ENCODE peak calls at places on chromosomes 13 and 19, in ten cellular contexts. H is CD8-positive, alpha-beta T cell; U is IMR-90; A is nephron progenitor cell; O is type B pancreatic cell; J is mammary epithelial cell; X is endothelial cell; E is AG09309; Z is epithelial cell of esophagus; I is lower lobe of right lung. T is an unnamed sample.

GRCh38 chr13:52903320-52903719 is 54.9 kb upstream of the PCDH8 start:
- DNase-seq in A (no peak), O (no peak), H (no peak), J (no peak), Z (no peak), E (no peak), I (no peak), X (no peak), U (no peak), T (no peak)

GRCh38 chr13:29698106-29698505 is 102.6 kb upstream of the SLC7A1 start:
- DNase-seq in E (no peak), A (no peak), J (peak), H (no peak), U (no peak), Z (peak), I (no peak), X (no peak), O (no peak), T (no peak)

GRCh38 chr19:55027472-55028337 is 10.4 kb downstream of the GP6 start:
- DNase-seq in X (no peak), Z (no peak), U (no peak), O (no peak), E (no peak), J (no peak), I (no peak), A (no peak), H (no peak), T (no peak)

GRCh38 chr13:87280139-87280538 is 391.0 kb upstream of the SLITRK5 start:
- DNase-seq in A (no peak), O (no peak), E (no peak), J (no peak), H (no peak), U (no peak), I (no peak), Z (peak), X (no peak), T (no peak)

GRCh38 chr19:2040647-2041435 is 10.2 kb downstream of the MKNK2 start:
- DNase-seq in E (no peak), U (no peak), Z (no peak), O (peak), X (no peak), I (no peak), A (no peak), H (no peak), J (no peak), T (no peak)

GRCh38 chr19:2475018-2475701 is 767 bp upstream of the GADD45B start:
- DNase-seq in O (no peak), H (peak), Z (peak), J (peak), X (no peak), I (peak), A (peak), U (peak), E (no peak), T (peak)

GRCh38 chr19:2150794-2151338 is 500 bp downstream of the AP3D1 start:
- DNase-seq in X (no peak), O (no peak), A (peak), U (no peak), I (peak), J (peak), H (peak), Z (no peak), E (no peak), T (no peak)

GRCh38 chr13:111429064-111429558 is 108.7 kb downstream of the TEX29 start:
- DNase-seq in O (no peak), H (peak), Z (peak), X (peak), A (peak), J (peak), I (no peak), U (peak), E (peak), T (peak)

GRCh38 chr13:45331981-45332830 is 8.8 kb downstream of the TPT1 start:
- DNase-seq in I (no peak), Z (peak), H (no peak), X (no peak), A (no peak), E (peak), U (peak), O (no peak), J (peak), T (no peak)

GRCh38 chr19:17118957-17119356 is 43.4 kb downstream of the MYO9B start:
- DNase-seq in H (no peak), E (no peak), X (no peak), J (no peak), A (no peak), O (no peak), I (no peak), Z (no peak), U (no peak), T (no peak)

GRCh38 chr19:45172173-45172572 is 5.9 kb downstream of the TRAPPC6A start:
- DNase-seq in E (no peak), I (no peak), J (no peak), A (no peak), H (peak), Z (no peak), U (no peak), O (no peak), X (no peak), T (no peak)

GRCh38 chr13:40190656-40191100 is 475.8 kb downstream of the FOXO1 start:
- DNase-seq in Z (peak), J (peak), I (no peak), U (peak), H (peak), A (no peak), X (no peak), E (peak), O (no peak), T (peak)

GRCh38 chr13:33204130-33204927 is 81.2 kb downstream of the STARD13 start:
- DNase-seq in Z (no peak), O (no peak), J (no peak), E (peak), U (peak), A (no peak), X (no peak), H (no peak), I (no peak), T (peak)

GRCh38 chr13:30698023-30698422 is 37.3 kb upstream of the ALOX5AP start:
- DNase-seq in E (no peak), Z (no peak), H (no peak), A (no peak), I (no peak), X (no peak), U (peak), J (peak), O (peak), T (no peak)

GRCh38 chr13:113138792-113139551 is 16.4 kb downstream of the F10 start:
- DNase-seq in O (peak), X (no peak), A (no peak), I (no peak), H (no peak), Z (no peak), E (no peak), J (no peak), U (no peak), T (no peak)

GRCh38 chr13:100527644-100528043 is 60.9 kb downstream of the GGACT start:
- DNase-seq in J (no peak), O (no peak), E (no peak), H (no peak), A (no peak), I (no peak), X (no peak), U (no peak), Z (no peak), T (no peak)

GRCh38 chr13:50592412-50593145 is 250.9 kb downstream of the DLEU7 start:
- DNase-seq in U (peak), A (no peak), H (no peak), J (peak), I (no peak), Z (peak), O (no peak), X (no peak), E (peak), T (no peak)

GRCh38 chr19:50514346-50515167 is 844 bp upstream of the ASPDH start:
- DNase-seq in E (no peak), U (no peak), I (peak), H (no peak), X (no peak), Z (no peak), J (no peak), A (no peak), O (no peak), T (peak)

GRCh38 chr13:96338030-96338429 is 248.1 kb downstream of the HS6ST3 start:
- DNase-seq in H (no peak), O (no peak), U (no peak), X (no peak), I (no peak), A (no peak), Z (no peak), E (no peak), J (no peak), T (no peak)

GRCh38 chr19:45117167-45117594 is 24.2 kb downstream of the PPP1R37 start:
- DNase-seq in I (peak), H (peak), X (no peak), E (no peak), U (peak), O (no peak), A (no peak), J (no peak), Z (no peak), T (peak)

GRCh38 chr13:113150545-113151365 is 7.7 kb upstream of the PROZ start:
- DNase-seq in U (no peak), Z (no peak), A (no peak), E (no peak), H (no peak), X (no peak), I (no peak), O (peak), J (no peak), T (no peak)

GRCh38 chr19:10271543-10272086 is 695 bp downstream of the ICAM1 start:
- DNase-seq in O (no peak), X (no peak), H (peak), Z (no peak), A (no peak), E (no peak), J (no peak), U (peak), I (no peak), T (no peak)

GRCh38 chr19:48461982-48462655 is 6.7 kb downstream of the KCNJ14 start:
- DNase-seq in H (no peak), I (no peak), A (no peak), J (no peak), U (no peak), E (no peak), X (no peak), O (no peak), Z (no peak), T (peak)

GRCh38 chr13:43132228-43132627 is 108.8 kb downstream of the DNAJC15 start:
- DNase-seq in I (no peak), E (no peak), J (peak), A (no peak), O (no peak), X (peak), U (peak), Z (peak), H (no peak), T (peak)
- TF ChIP-seq CTCF in I (peak), E (peak), J (peak), A (peak), O (peak), X (no peak), U (peak), Z (peak), H (no peak), T (peak)

GRCh38 chr13:93227906-93228801 is 1.5 kb downstream of the GPC6 start:
- DNase-seq in U (peak), I (peak), X (peak), E (peak), A (peak), H (no peak), J (peak), O (peak), Z (peak), T (peak)
- TF ChIP-seq CTCF in U (peak), I (no peak), X (peak), E (peak), A (peak), H (no peak), J (peak), O (peak), Z (peak), T (peak)

GRCh38 chr19:11594084-11594483 is 3.2 kb upstream of the ZNF627 start:
- DNase-seq in O (no peak), I (no peak), E (no peak), J (no peak), U (no peak), H (no peak), X (no peak), Z (no peak), A (no peak), T (no peak)

GRCh38 chr19:11587302-11587972 is 9.8 kb upstream of the ZNF627 start:
- DNase-seq in Z (peak), O (peak), X (peak), A (peak), I (peak), U (peak), E (no peak), J (peak), H (peak), T (peak)

DNA sequence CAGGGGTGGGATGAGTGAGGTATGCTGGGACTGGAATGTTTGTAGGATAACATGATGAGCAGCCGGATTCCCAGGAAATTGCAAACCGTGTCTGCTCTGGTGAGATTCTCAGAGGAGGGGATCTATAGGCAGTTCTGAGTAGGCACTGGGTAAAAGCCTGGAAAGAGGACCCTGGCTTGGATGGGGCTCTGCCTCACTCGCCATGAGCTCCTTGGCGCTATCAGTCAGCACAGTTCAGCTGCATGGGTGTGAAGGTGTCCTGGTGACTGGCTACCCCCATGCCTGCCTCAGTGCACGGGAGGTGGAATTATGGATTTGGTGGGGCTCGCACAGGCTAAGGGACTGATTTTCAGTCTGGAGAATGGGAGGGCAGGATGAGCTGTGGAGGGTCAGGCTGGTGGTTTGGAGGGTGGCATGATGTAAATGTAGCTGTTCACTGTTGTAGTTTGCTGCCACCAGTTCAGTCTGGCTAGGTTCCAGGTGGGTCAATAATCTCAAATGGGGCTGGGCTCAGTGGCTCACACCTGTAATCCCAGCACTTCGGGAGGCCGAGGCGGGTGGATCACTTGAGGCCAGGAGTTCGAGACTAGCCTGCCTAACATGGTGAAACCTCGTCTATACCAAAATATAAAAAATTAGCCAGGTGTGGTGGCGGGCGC is 9.2 kb upstream of the ZNF627 start:
- DNase-seq in E (no peak), I (no peak), U (no peak), A (no peak), O (no peak), X (no peak), Z (no peak), J (no peak), H (no peak), T (no peak)
- TF ChIP-seq CTCF in E (no peak), I (no peak), U (no peak), A (no peak), O (peak), X (peak), Z (no peak), J (no peak), H (peak), T (no peak)

DNA sequence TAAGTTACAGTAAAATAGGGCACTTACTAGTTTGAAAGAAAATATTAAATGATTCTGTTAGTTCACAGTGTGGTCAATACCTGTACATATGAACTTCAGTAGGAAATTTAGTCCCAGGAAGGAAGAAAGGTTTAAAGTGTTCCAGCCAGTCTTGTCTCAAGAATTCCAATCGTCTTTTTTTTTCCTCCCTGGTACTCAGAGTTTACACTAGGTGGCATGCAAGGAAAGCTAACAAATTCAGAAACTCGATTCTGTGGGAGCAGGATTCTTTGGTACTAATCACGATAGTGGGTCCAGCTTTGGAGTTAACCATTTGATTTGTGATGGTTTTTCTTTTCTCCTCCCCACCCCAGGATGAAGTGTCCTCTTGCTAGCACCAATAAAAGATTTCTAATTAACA is 43.6 kb downstream of the POLR1D start:
- DNase-seq in U (peak), A (no peak), J (no peak), Z (peak), E (no peak), X (no peak), I (no peak), O (no peak), H (no peak), T (no peak)
- TF ChIP-seq CTCF in U (no peak), A (no peak), J (peak), Z (peak), E (no peak), X (no peak), I (no peak), O (peak), H (no peak), T (peak)

DNA sequence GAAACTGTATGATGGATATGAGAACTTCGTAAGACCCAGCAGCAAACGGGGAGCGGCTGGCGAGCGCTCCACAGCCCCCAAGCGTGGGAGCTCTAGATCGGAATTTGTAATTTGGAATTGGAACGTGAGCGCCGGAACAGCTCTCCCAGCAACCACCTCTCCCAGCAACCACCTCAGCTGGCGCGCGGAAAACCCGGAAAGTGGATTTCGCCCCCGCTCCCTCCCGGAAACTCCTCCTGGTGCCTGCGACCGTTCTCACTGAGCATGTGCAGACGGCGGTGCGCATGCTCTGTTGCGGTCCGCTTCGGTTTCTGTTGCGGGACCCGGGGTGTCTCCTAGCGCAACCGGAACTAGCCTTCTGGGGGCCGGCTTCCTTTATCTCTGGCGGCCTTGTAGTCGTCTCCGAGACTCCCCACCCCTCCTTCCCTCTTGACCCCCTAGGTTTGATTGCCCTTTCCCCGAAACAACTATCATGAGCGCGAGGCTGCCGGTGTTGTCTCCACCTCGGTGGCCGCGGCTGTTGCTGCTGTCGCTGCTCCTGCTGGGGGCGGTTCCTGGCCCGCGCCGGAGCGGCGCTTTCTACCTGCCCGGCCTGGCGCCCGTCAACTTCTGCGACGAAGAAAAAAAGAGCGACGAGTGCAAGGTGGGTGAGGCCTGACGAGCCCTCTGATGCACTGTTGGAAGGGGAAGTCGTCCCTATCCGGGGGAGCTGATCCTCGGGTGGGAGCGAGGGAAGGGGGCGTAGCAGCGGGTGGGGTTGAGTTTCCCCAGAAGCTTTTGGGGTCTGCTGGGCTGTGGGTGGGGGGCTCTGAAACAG is at the start of gene TM9SF2:
- DNase-seq in U (peak), A (peak), Z (peak), O (peak), J (peak), X (peak), I (peak), H (peak), E (peak), T (peak)
- TF ChIP-seq CTCF in U (no peak), A (no peak), Z (no peak), O (no peak), J (no peak), X (no peak), I (no peak), H (no peak), E (no peak), T (no peak)

GRCh38 chr19:33193269-33193863 is 764 bp upstream of the LRP3 start:
- DNase-seq in A (no peak), E (no peak), U (no peak), O (no peak), H (no peak), J (no peak), I (peak), X (no peak), Z (no peak), T (no peak)

GRCh38 chr19:33191501-33191900 is 2.6 kb upstream of the LRP3 start:
- DNase-seq in X (no peak), O (no peak), H (no peak), J (no peak), I (no peak), Z (no peak), U (no peak), E (no peak), A (no peak), T (no peak)

GRCh38 chr19:33194527-33194883 is 375 bp downstream of the LRP3 start:
- DNase-seq in J (no peak), X (no peak), I (no peak), A (peak), E (no peak), H (no peak), Z (no peak), U (no peak), O (no peak), T (peak)

GRCh38 chr19:33193864-33194362 is at the start of gene LRP3:
- DNase-seq in A (peak), H (no peak), I (peak), Z (peak), O (peak), E (no peak), U (peak), X (no peak), J (no peak), T (peak)

DNA sequence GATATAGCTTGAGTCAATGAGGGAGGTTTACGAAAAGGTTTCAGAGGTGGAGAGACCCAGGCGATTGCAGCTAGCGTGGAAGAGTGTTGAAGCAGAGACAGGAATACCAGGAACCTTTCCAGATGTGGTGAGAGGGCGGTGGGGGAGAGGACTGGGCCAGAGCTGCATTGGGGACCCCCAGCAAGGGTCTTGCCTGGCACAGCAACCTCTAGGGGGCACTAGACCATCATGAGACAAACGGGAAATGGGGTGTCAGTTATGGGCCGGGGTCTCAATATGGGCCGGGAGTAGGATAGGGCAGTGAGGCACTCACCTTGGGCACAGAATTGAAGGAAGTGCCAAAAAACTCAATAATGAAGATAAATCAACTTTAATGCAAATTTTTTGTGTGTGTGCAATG is 2.1 kb upstream of the LRP3 start:
- DNase-seq in I (peak), H (no peak), O (no peak), A (peak), E (no peak), X (no peak), U (no peak), Z (no peak), J (no peak), T (no peak)
- TF ChIP-seq CTCF in I (no peak), H (no peak), O (peak), A (peak), E (no peak), X (no peak), U (peak), Z (no peak), J (no peak), T (peak)